ENCODE peak calls at places on chromosomes 16 and 17, in ten cellular contexts. One of them, this sample, is unnamed.

GRCh38 chr17:76422860-76423259 is 30.1 kb downstream of the UBE2O start:
- DNase-seq in sigmoid colon: no peak
- DNase-seq in spleen: peak; percentile 42
- DNase-seq in H1: no peak
- DNase-seq in transverse colon: no peak
- DNase-seq in stomach: no peak
- DNase-seq in HL-60: no peak
- DNase-seq in Panc1: no peak
- DNase-seq in GM12878: no peak
- DNase-seq in endothelial cell of umbilical vein: no peak
- DNase-seq in this sample: no peak

GRCh38 chr16:19392352-19392751 is 25.3 kb upstream of the TMC5 start:
- DNase-seq in sigmoid colon: no peak
- DNase-seq in spleen: no peak
- DNase-seq in H1: no peak
- DNase-seq in transverse colon: no peak
- DNase-seq in stomach: no peak
- DNase-seq in HL-60: no peak
- DNase-seq in Panc1: no peak
- DNase-seq in GM12878: no peak
- DNase-seq in endothelial cell of umbilical vein: no peak
- DNase-seq in this sample: no peak

GRCh38 chr16:48525201-48526057 is 84.6 kb downstream of the N4BP1 start:
- DNase-seq in sigmoid colon: peak; percentile 21
- DNase-seq in spleen: peak; percentile 60
- DNase-seq in H1: no peak
- DNase-seq in transverse colon: no peak
- DNase-seq in stomach: no peak
- DNase-seq in HL-60: no peak
- DNase-seq in Panc1: no peak
- DNase-seq in GM12878: no peak
- DNase-seq in endothelial cell of umbilical vein: no peak
- DNase-seq in this sample: no peak

GRCh38 chr17:56292010-56292409 is 138.7 kb downstream of the ANKFN1 start:
- DNase-seq in sigmoid colon: no peak
- DNase-seq in spleen: no peak
- DNase-seq in H1: no peak
- DNase-seq in transverse colon: no peak
- DNase-seq in stomach: no peak
- DNase-seq in HL-60: no peak
- DNase-seq in Panc1: no peak
- DNase-seq in GM12878: no peak
- DNase-seq in endothelial cell of umbilical vein: peak; percentile 84
- DNase-seq in this sample: no peak

GRCh38 chr16:10617662-10618420 is 37.4 kb upstream of the EMP2 start:
- DNase-seq in sigmoid colon: no peak
- DNase-seq in spleen: no peak
- DNase-seq in H1: no peak
- DNase-seq in transverse colon: no peak
- DNase-seq in stomach: no peak
- DNase-seq in HL-60: no peak
- DNase-seq in Panc1: no peak
- DNase-seq in GM12878: no peak
- DNase-seq in endothelial cell of umbilical vein: no peak
- DNase-seq in this sample: no peak

GRCh38 chr16:74984194-74984669 is 691 bp downstream of the WDR59 start:
- DNase-seq in sigmoid colon: no peak
- DNase-seq in spleen: no peak
- DNase-seq in H1: no peak
- DNase-seq in transverse colon: no peak
- DNase-seq in stomach: no peak
- DNase-seq in HL-60: peak; percentile 35
- DNase-seq in Panc1: no peak
- DNase-seq in GM12878: no peak
- DNase-seq in endothelial cell of umbilical vein: peak; percentile 44
- DNase-seq in this sample: no peak

GRCh38 chr16:48022496-48022895 is 133.3 kb downstream of the ABCC12 start:
- DNase-seq in sigmoid colon: no peak
- DNase-seq in spleen: no peak
- DNase-seq in H1: no peak
- DNase-seq in transverse colon: no peak
- DNase-seq in stomach: no peak
- DNase-seq in HL-60: no peak
- DNase-seq in Panc1: no peak
- DNase-seq in GM12878: no peak
- DNase-seq in endothelial cell of umbilical vein: no peak
- DNase-seq in this sample: no peak

GRCh38 chr17:73203135-73203787 is 10.4 kb downstream of the COG1 start:
- DNase-seq in sigmoid colon: no peak
- DNase-seq in spleen: no peak
- DNase-seq in H1: no peak
- DNase-seq in transverse colon: peak; percentile 76
- DNase-seq in stomach: peak; percentile 68
- DNase-seq in HL-60: no peak
- DNase-seq in Panc1: no peak
- DNase-seq in GM12878: no peak
- DNase-seq in endothelial cell of umbilical vein: peak; percentile 90
- DNase-seq in this sample: no peak

GRCh38 chr17:29099527-29099926 is 56.6 kb downstream of the PIPOX start:
- DNase-seq in sigmoid colon: no peak
- DNase-seq in spleen: no peak
- DNase-seq in H1: no peak
- DNase-seq in transverse colon: no peak
- DNase-seq in stomach: no peak
- DNase-seq in HL-60: no peak
- DNase-seq in Panc1: no peak
- DNase-seq in GM12878: no peak
- DNase-seq in endothelial cell of umbilical vein: no peak
- DNase-seq in this sample: no peak

GRCh38 chr16:69798466-69798865 is 36.3 kb downstream of the WWP2 start:
- DNase-seq in sigmoid colon: no peak
- DNase-seq in spleen: no peak
- DNase-seq in H1: no peak
- DNase-seq in transverse colon: no peak
- DNase-seq in stomach: no peak
- DNase-seq in HL-60: no peak
- DNase-seq in Panc1: no peak
- DNase-seq in GM12878: no peak
- DNase-seq in endothelial cell of umbilical vein: no peak
- DNase-seq in this sample: no peak

GRCh38 chr16:17225551-17225950 is 245.2 kb downstream of the XYLT1 start:
- DNase-seq in sigmoid colon: no peak
- DNase-seq in spleen: no peak
- DNase-seq in H1: no peak
- DNase-seq in transverse colon: no peak
- DNase-seq in stomach: no peak
- DNase-seq in HL-60: no peak
- DNase-seq in Panc1: no peak
- DNase-seq in GM12878: no peak
- DNase-seq in endothelial cell of umbilical vein: no peak
- DNase-seq in this sample: no peak

GRCh38 chr16:14409563-14409962 is 220.5 kb downstream of the PARN start:
- DNase-seq in sigmoid colon: peak; percentile 92
- DNase-seq in spleen: no peak
- DNase-seq in H1: no peak
- DNase-seq in transverse colon: peak; percentile 47
- DNase-seq in stomach: no peak
- DNase-seq in HL-60: no peak
- DNase-seq in Panc1: peak; percentile 30
- DNase-seq in GM12878: no peak
- DNase-seq in endothelial cell of umbilical vein: no peak
- DNase-seq in this sample: no peak

GRCh38 chr17:42287305-42288077 is 807 bp upstream of the STAT5A start:
- DNase-seq in sigmoid colon: peak; percentile 86
- DNase-seq in spleen: peak; percentile 87
- DNase-seq in H1: no peak
- DNase-seq in transverse colon: peak; percentile 56
- DNase-seq in stomach: peak; percentile 31
- DNase-seq in HL-60: no peak
- DNase-seq in Panc1: no peak
- DNase-seq in GM12878: peak; percentile 40
- DNase-seq in endothelial cell of umbilical vein: peak; percentile 55
- DNase-seq in this sample: peak; percentile 66

GRCh38 chr16:86099326-86099725 is 200.4 kb downstream of the IRF8 start:
- DNase-seq in sigmoid colon: peak; percentile 27
- DNase-seq in spleen: peak; percentile 45
- DNase-seq in H1: no peak
- DNase-seq in transverse colon: no peak
- DNase-seq in stomach: no peak
- DNase-seq in HL-60: no peak
- DNase-seq in Panc1: no peak
- DNase-seq in GM12878: no peak
- DNase-seq in endothelial cell of umbilical vein: no peak
- DNase-seq in this sample: no peak

GRCh38 chr16:89325861-89326471 is 108.5 kb downstream of the ZNF778 start:
- DNase-seq in sigmoid colon: peak; percentile 87
- DNase-seq in spleen: peak; percentile 85
- DNase-seq in H1: no peak
- DNase-seq in transverse colon: peak; percentile 72
- DNase-seq in stomach: peak; percentile 72
- DNase-seq in HL-60: peak; percentile 66
- DNase-seq in Panc1: no peak
- DNase-seq in GM12878: no peak
- DNase-seq in endothelial cell of umbilical vein: peak; percentile 93
- DNase-seq in this sample: peak; percentile 78
- TF ChIP-seq POLR2AphosphoS5 in sigmoid colon: peak; percentile 51
- TF ChIP-seq POLR2AphosphoS5 in spleen: peak; percentile 69
- TF ChIP-seq POLR2AphosphoS5 in H1: no peak
- TF ChIP-seq POLR2AphosphoS5 in transverse colon: peak; percentile 34
- TF ChIP-seq POLR2AphosphoS5 in stomach: peak; percentile 87
- TF ChIP-seq POLR2AphosphoS5 in HL-60: no peak
- TF ChIP-seq POLR2AphosphoS5 in Panc1: no peak
- TF ChIP-seq POLR2AphosphoS5 in GM12878: no peak
- TF ChIP-seq POLR2AphosphoS5 in endothelial cell of umbilical vein: peak; percentile 95
- TF ChIP-seq POLR2AphosphoS5 in this sample: peak; percentile 79

GRCh38 chr17:47969975-47970724 is 763 bp upstream of the CDK5RAP3 start:
- DNase-seq in sigmoid colon: no peak
- DNase-seq in spleen: no peak
- DNase-seq in H1: no peak
- DNase-seq in transverse colon: no peak
- DNase-seq in stomach: no peak
- DNase-seq in HL-60: no peak
- DNase-seq in Panc1: no peak
- DNase-seq in GM12878: no peak
- DNase-seq in endothelial cell of umbilical vein: no peak
- DNase-seq in this sample: no peak
- H3K4me3 ChIP-seq in sigmoid colon: peak overlapping the region; percentile 36
- H3K4me3 ChIP-seq in spleen: peak overlapping the region; percentile 97
- H3K4me3 ChIP-seq in H1: no peak overlapping the region
- H3K4me3 ChIP-seq in transverse colon: peak overlapping the region; percentile 89
- H3K4me3 ChIP-seq in stomach: peak overlapping the region; percentile 91
- H3K4me3 ChIP-seq in HL-60: peak overlapping the region; percentile 33
- H3K4me3 ChIP-seq in Panc1: peak overlapping the region; percentile 65
- H3K4me3 ChIP-seq in GM12878: peak overlapping the region; percentile 64
- H3K4me3 ChIP-seq in endothelial cell of umbilical vein: no peak overlapping the region
- H3K4me3 ChIP-seq in this sample: peak overlapping the region; percentile 98

GRCh38 chr17:57404807-57405485 is 148.6 kb downstream of the MSI2 start:
- DNase-seq in sigmoid colon: no peak
- DNase-seq in spleen: no peak
- DNase-seq in H1: no peak
- DNase-seq in transverse colon: no peak
- DNase-seq in stomach: no peak
- DNase-seq in HL-60: no peak
- DNase-seq in Panc1: no peak
- DNase-seq in GM12878: no peak
- DNase-seq in endothelial cell of umbilical vein: no peak
- DNase-seq in this sample: no peak

GRCh38 chr17:57407287-57408063 is 151.2 kb downstream of the MSI2 start:
- DNase-seq in sigmoid colon: no peak
- DNase-seq in spleen: no peak
- DNase-seq in H1: no peak
- DNase-seq in transverse colon: peak; percentile 62
- DNase-seq in stomach: peak; percentile 29
- DNase-seq in HL-60: no peak
- DNase-seq in Panc1: no peak
- DNase-seq in GM12878: no peak
- DNase-seq in endothelial cell of umbilical vein: no peak
- DNase-seq in this sample: peak; percentile 45

GRCh38 chr17:57405486-57406072 is 149.3 kb downstream of the MSI2 start:
- DNase-seq in sigmoid colon: no peak
- DNase-seq in spleen: no peak
- DNase-seq in H1: no peak
- DNase-seq in transverse colon: no peak
- DNase-seq in stomach: no peak
- DNase-seq in HL-60: no peak
- DNase-seq in Panc1: no peak
- DNase-seq in GM12878: no peak
- DNase-seq in endothelial cell of umbilical vein: no peak
- DNase-seq in this sample: no peak

GRCh38 chr17:57406981-57407286 is 150.6 kb downstream of the MSI2 start:
- DNase-seq in sigmoid colon: no peak
- DNase-seq in spleen: no peak
- DNase-seq in H1: no peak
- DNase-seq in transverse colon: no peak
- DNase-seq in stomach: no peak
- DNase-seq in HL-60: no peak
- DNase-seq in Panc1: no peak
- DNase-seq in GM12878: no peak
- DNase-seq in endothelial cell of umbilical vein: no peak
- DNase-seq in this sample: no peak

GRCh38 chr17:57406131-57406980 is 150.0 kb downstream of the MSI2 start:
- DNase-seq in sigmoid colon: no peak
- DNase-seq in spleen: no peak
- DNase-seq in H1: no peak
- DNase-seq in transverse colon: no peak
- DNase-seq in stomach: no peak
- DNase-seq in HL-60: no peak
- DNase-seq in Panc1: no peak
- DNase-seq in GM12878: no peak
- DNase-seq in endothelial cell of umbilical vein: no peak
- DNase-seq in this sample: no peak
- TF ChIP-seq POLR2AphosphoS5 in sigmoid colon: no peak
- TF ChIP-seq POLR2AphosphoS5 in spleen: no peak
- TF ChIP-seq POLR2AphosphoS5 in H1: no peak
- TF ChIP-seq POLR2AphosphoS5 in transverse colon: no peak
- TF ChIP-seq POLR2AphosphoS5 in stomach: peak; percentile 6
- TF ChIP-seq POLR2AphosphoS5 in HL-60: no peak
- TF ChIP-seq POLR2AphosphoS5 in Panc1: no peak
- TF ChIP-seq POLR2AphosphoS5 in GM12878: no peak
- TF ChIP-seq POLR2AphosphoS5 in endothelial cell of umbilical vein: no peak
- TF ChIP-seq POLR2AphosphoS5 in this sample: no peak

DNA sequence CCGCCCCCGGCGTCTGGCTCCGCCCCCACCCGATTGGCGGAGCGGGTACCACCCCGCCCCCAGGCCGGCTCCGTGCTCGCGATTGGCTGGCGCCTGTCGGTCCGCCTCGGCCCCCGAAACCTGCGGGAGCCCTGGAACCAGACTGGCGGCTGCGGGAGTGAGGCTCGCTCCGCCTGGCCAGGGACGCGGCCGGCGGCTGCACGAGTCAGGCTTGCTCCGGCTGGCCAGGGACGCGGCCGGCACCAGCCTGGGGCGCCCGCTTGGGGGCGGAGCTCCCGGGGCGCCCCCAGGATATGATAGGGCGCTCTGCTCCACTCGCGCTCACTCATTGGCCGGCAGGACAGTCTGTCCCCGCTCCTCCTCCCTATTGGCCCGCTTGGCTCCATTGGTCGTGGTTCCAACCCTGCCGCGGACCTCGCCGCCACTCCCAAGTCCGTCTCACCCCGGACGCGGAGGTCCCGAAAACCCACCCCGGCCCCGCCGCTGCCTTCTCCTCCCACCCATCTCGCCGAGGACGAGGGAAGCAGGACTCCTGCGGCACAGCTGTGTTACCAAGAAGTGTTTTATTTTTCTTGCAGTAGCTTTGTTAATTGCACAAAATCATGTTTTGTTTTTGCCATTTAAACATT is 340 bp upstream of the ROGDI start:
- DNase-seq in sigmoid colon: peak; percentile 96
- DNase-seq in spleen: peak; percentile 97
- DNase-seq in H1: peak; percentile 66
- DNase-seq in transverse colon: peak; percentile 93
- DNase-seq in stomach: peak; percentile 93
- DNase-seq in HL-60: peak; percentile 80
- DNase-seq in Panc1: peak; percentile 58
- DNase-seq in GM12878: peak; percentile 47
- DNase-seq in endothelial cell of umbilical vein: peak; percentile 91
- DNase-seq in this sample: peak; percentile 99
- H3K4me3 ChIP-seq in sigmoid colon: peak overlapping the region; percentile 70
- H3K4me3 ChIP-seq in spleen: peak overlapping the region; percentile 88
- H3K4me3 ChIP-seq in H1: peak overlapping the region; percentile 63
- H3K4me3 ChIP-seq in transverse colon: peak overlapping the region; percentile 80
- H3K4me3 ChIP-seq in stomach: peak overlapping the region; percentile 90
- H3K4me3 ChIP-seq in HL-60: peak overlapping the region; percentile 71
- H3K4me3 ChIP-seq in Panc1: peak overlapping the region; percentile 70
- H3K4me3 ChIP-seq in GM12878: peak overlapping the region; percentile 72
- H3K4me3 ChIP-seq in endothelial cell of umbilical vein: peak overlapping the region; percentile 75
- H3K4me3 ChIP-seq in this sample: peak overlapping the region; percentile 92

This sample was measured in upper lobe of left lung.